ENCODE peak calls at places on chromosomes 16 and 17, in six cellular contexts. V, G, F, D, Z and O are unnamed samples.

GRCh38 chr17:20896153-20896649 is 146.6 kb downstream of the USP22 start:
- DNase-seq in Z (peak; percentile 19), F (no peak), D (no peak), V (peak; percentile 19), G (no peak), O (no peak)

GRCh38 chr16:3401719-3402397 is 843 bp downstream of the ZNF174 start:
- DNase-seq in F (peak; percentile 6), D (no peak), V (no peak), Z (no peak), G (no peak), O (peak; percentile 7)

GRCh38 chr16:89562027-89562599 is 1.6 kb downstream of the RPL13 start:
- DNase-seq in G (no peak), Z (no peak), F (no peak), D (no peak), V (peak; percentile 54), O (peak; percentile 40)

GRCh38 chr17:38701504-38702165 is 3.4 kb upstream of the MLLT6 start:
- DNase-seq in V (peak; percentile 55), D (no peak), F (no peak), Z (peak; percentile 78), G (no peak), O (peak; percentile 34)

GRCh38 chr17:9023389-9024210 is 2.3 kb downstream of the NTN1 start:
- DNase-seq in G (no peak), F (no peak), D (peak; percentile 77), V (no peak), Z (no peak), O (no peak)

GRCh38 chr17:2058521-2059124 is 3.7 kb downstream of the HIC1 start:
- DNase-seq in F (peak; percentile 81), V (peak; percentile 86), G (no peak), Z (peak; percentile 59), D (no peak), O (no peak)

GRCh38 chr17:49598918-49599317 is 23.2 kb downstream of the NXPH3 start:
- DNase-seq in V (no peak), D (no peak), G (no peak), Z (no peak), F (no peak), O (no peak)

GRCh38 chr16:10827691-10828341 is 9.2 kb upstream of the TVP23A start:
- DNase-seq in G (peak; percentile 51), V (peak; percentile 52), D (peak; percentile 92), F (peak; percentile 91), Z (no peak), O (peak; percentile 64)

GRCh38 chr17:33038740-33039139 is 47.1 kb downstream of the SPACA3 start:
- DNase-seq in F (peak; percentile 33), Z (no peak), D (no peak), V (peak; percentile 52), G (no peak), O (peak; percentile 18)

GRCh38 chr16:28090646-28091377 is 27.3 kb upstream of the GSG1L start:
- DNase-seq in V (no peak), G (no peak), D (no peak), F (peak; percentile 9), Z (no peak), O (peak; percentile 36)

GRCh38 chr16:87213536-87213935 is 103.7 kb downstream of the C16orf95 start:
- DNase-seq in Z (no peak), G (no peak), F (no peak), V (no peak), D (no peak), O (no peak)

GRCh38 chr17:30299000-30299399 is 7.3 kb upstream of the BLMH start:
- DNase-seq in D (no peak), G (no peak), Z (no peak), F (peak; percentile 46), V (no peak), O (peak; percentile 39)

GRCh38 chr16:12016166-12016947 is 39.8 kb downstream of the SNX29 start:
- DNase-seq in Z (no peak), F (no peak), G (no peak), D (no peak), V (no peak), O (no peak)

GRCh38 chr17:77508047-77508715 is 367.4 kb downstream of the SEC14L1 start:
- DNase-seq in F (no peak), D (peak; percentile 19), G (no peak), Z (no peak), V (no peak), O (no peak)

GRCh38 chr17:78819402-78819801 is 21.2 kb downstream of the USP36 start:
- DNase-seq in F (no peak), D (no peak), V (no peak), G (no peak), Z (no peak), O (no peak)

GRCh38 chr16:59605706-59606105 is 871.6 kb upstream of the GOT2 start:
- DNase-seq in G (no peak), D (no peak), Z (no peak), V (no peak), F (no peak), O (no peak)

GRCh38 chr16:70478912-70479341 is 24.5 kb downstream of the FCSK start:
- DNase-seq in V (no peak), Z (no peak), D (no peak), G (no peak), F (peak; percentile 31), O (no peak)

GRCh38 chr17:29158096-29158495 is 22.1 kb downstream of the MYO18A start:
- DNase-seq in Z (no peak), V (no peak), G (no peak), D (no peak), F (no peak), O (no peak)

GRCh38 chr17:29159286-29159860 is 20.8 kb downstream of the MYO18A start:
- DNase-seq in G (no peak), V (no peak), Z (no peak), D (no peak), F (no peak), O (no peak)

GRCh38 chr17:29162082-29162908 is 17.9 kb downstream of the MYO18A start:
- DNase-seq in G (no peak), V (no peak), F (no peak), D (no peak), Z (no peak), O (no peak)

GRCh38 chr17:29158515-29159275 is 21.5 kb downstream of the MYO18A start:
- DNase-seq in V (no peak), Z (no peak), D (no peak), G (no peak), F (peak; percentile 67), O (no peak)

DNA sequence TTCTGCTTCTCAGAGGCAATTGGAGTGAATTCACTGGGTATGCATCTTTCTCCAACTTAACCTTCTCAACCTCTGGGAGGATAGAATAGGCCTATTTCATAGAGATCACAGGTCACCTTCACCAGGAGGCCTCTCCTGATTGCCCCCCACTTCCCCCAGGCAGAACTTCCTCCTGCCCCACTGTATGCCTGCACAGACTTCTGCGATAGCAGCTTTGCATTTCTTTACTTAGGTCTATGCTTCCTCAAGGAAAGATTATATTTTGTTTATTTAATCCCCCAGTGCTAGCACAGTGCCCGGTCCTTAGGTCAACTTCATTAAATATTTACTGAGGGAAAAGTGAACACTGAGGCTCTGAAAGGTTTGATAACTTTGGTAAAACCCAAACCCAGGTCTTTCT is 19.9 kb downstream of the MYO18A start:
- DNase-seq in G (no peak), V (no peak), D (no peak), F (no peak), Z (no peak), O (no peak)
- H3K27ac ChIP-seq in G (no peak overlapping the region), V (no peak overlapping the region), D (no peak overlapping the region), F (no peak overlapping the region), Z (no peak overlapping the region), O (no peak overlapping the region)

GRCh38 chr16:68061396-68061795 is 23.8 kb upstream of the NFATC3 start:
- DNase-seq in G (no peak), Z (no peak), V (no peak), F (no peak), D (no peak), O (no peak)

GRCh38 chr16:68065716-68066305 is 19.4 kb upstream of the NFATC3 start:
- DNase-seq in D (no peak), G (no peak), Z (no peak), V (no peak), F (peak; percentile 39), O (no peak)

GRCh38 chr16:68066763-68067162 is 18.4 kb upstream of the NFATC3 start:
- DNase-seq in Z (no peak), V (no peak), G (no peak), F (no peak), D (no peak), O (no peak)

GRCh38 chr16:68062910-68063393 is 22.2 kb upstream of the NFATC3 start:
- DNase-seq in V (no peak), Z (peak; percentile 62), F (no peak), G (no peak), D (no peak), O (no peak)

GRCh38 chr16:68064791-68065365 is 20.3 kb upstream of the NFATC3 start:
- DNase-seq in Z (peak; percentile 70), F (peak; percentile 71), V (peak; percentile 77), D (peak; percentile 83), G (no peak), O (peak; percentile 63)
- H3K27ac ChIP-seq in Z (no peak overlapping the region), F (peak overlapping the region; percentile 4), V (no peak overlapping the region), D (peak overlapping the region; percentile 65), G (peak overlapping the region; percentile 93), O (no peak overlapping the region)

DNA sequence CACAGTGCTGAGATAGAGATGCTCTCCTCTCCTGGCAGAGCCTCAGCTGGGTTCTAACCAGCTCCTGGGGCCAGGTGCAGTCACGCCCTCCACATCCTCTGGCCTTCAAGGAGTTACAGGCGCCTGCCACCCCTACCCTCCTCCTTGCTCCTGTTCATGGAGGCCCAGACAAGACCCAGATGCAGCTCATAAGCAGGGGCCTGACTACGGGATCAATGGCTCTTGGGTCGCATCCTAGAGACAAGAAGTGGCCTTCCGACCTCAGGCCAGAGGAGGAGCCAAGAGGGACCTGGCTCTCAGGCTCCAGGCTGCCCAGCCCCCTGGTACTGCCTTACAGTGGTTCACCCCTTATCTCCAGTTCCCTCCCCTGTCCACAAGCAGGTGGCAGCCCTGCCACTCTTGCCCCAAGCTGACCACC is 23.0 kb downstream of the ARHGAP27 start:
- DNase-seq in Z (no peak), D (no peak), V (no peak), G (no peak), F (no peak), O (no peak)
- H3K27ac ChIP-seq in Z (peak overlapping the region; percentile 85), D (no peak overlapping the region), V (peak overlapping the region; percentile 93), G (peak overlapping the region; percentile 27), F (no peak overlapping the region), O (no peak overlapping the region)

GRCh38 chr16:57165483-57165882 is 20.4 kb downstream of the PSME3IP1 start:
- DNase-seq in G (no peak), V (no peak), F (no peak), D (no peak), Z (no peak), O (no peak)

GRCh38 chr16:57167537-57167936 is 18.3 kb downstream of the PSME3IP1 start:
- DNase-seq in V (no peak), Z (no peak), D (no peak), G (no peak), F (no peak), O (no peak)

GRCh38 chr16:57165923-57166322 is 19.9 kb downstream of the PSME3IP1 start:
- DNase-seq in G (no peak), Z (no peak), D (no peak), V (no peak), F (peak; percentile 88), O (no peak)

GRCh38 chr16:57167951-57168350 is 17.9 kb downstream of the PSME3IP1 start:
- DNase-seq in V (no peak), Z (no peak), F (peak; percentile 87), G (no peak), D (no peak), O (peak; percentile 57)

DNA sequence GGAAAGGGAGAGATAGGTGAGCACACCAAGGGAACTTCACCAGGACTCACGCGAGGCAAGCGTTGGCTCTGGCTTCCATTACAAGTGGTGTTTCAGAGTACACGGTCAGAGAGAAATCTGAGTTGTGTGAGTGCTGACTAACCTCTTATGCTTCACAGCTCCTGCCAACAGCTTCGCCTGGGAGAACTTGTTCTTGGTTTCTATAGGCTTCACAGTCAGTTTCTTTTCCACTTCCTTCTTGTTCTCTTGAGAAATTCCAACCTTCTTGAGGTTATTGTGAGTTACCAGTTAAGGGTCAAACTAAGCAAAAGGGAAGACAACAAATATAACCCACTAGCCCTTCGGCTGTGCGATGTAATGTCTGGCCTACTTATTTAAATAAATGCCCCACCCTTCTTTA is 18.9 kb downstream of the PSME3IP1 start:
- DNase-seq in F (peak; percentile 75), D (no peak), G (no peak), V (no peak), Z (no peak), O (peak; percentile 4)
- H3K27ac ChIP-seq in F (no peak overlapping the region), D (no peak overlapping the region), G (no peak overlapping the region), V (no peak overlapping the region), Z (no peak overlapping the region), O (no peak overlapping the region)